ENCODE peak calls at places on chromosomes 12 and 14, in five cellular contexts. X is PC-3; U is activated naive CD8-positive, alpha-beta T cell treated with anti-CD3 and anti-CD28 coated beads, Interleukin-2, amount 50 U/mL, for 16 hours; P is NCI-H2081; C is activated gamma-delta T cell treated with Interleukin-2 at 50 U/mL for 16 hours. J is an unnamed sample.
A peak's percentile ranks its signal among the peaks of the same experiment; 100 is the strongest.

GRCh38 chr14:32352631-32353030 is 23.5 kb downstream of the AKAP6 start:
- DNase-seq in X (no peak), U (no peak), P (no peak), C (no peak), J (no peak)

GRCh38 chr12:4443616-4444015 is 2.0 kb downstream of the FGF6 start:
- DNase-seq in X (no peak), U (no peak), P (no peak), C (no peak), J (no peak)

GRCh38 chr14:67618617-67619063 is 1.1 kb upstream of the ARG2 start:
- DNase-seq in X (peak; percentile 80), U (no peak), P (peak; percentile 61), C (no peak), J (no peak)

GRCh38 chr14:63286071-63286470 is 32.7 kb downstream of the GPHB5 start:
- DNase-seq in X (no peak), U (no peak), P (peak; percentile 98), C (no peak), J (no peak)

GRCh38 chr12:94874986-94875312 is 128.5 kb downstream of the NDUFA12 start:
- DNase-seq in X (peak; percentile 14), U (no peak), P (no peak), C (no peak), J (no peak)

GRCh38 chr14:55301722-55302121 is 30.5 kb downstream of the FBXO34 start:
- DNase-seq in X (peak; percentile 64), U (no peak), P (no peak), C (no peak), J (no peak)

GRCh38 chr12:115646210-115646609 is 631.3 kb downstream of the MED13L start:
- DNase-seq in X (no peak), U (no peak), P (no peak), C (no peak), J (no peak)

GRCh38 chr14:88551936-88552565 is 2.8 kb downstream of the PTPN21 start:
- DNase-seq in X (peak; percentile 20), U (no peak), P (no peak), C (no peak), J (no peak)

GRCh38 chr12:42987216-42987631 is 397.7 kb upstream of the PRICKLE1 start:
- DNase-seq in X (no peak), U (no peak), P (peak; percentile 79), C (no peak), J (no peak)

GRCh38 chr14:75063013-75063412 is 811 bp downstream of the ACYP1 start:
- DNase-seq in X (no peak), U (no peak), P (no peak), C (no peak), J (no peak)

GRCh38 chr12:57614948-57615500 is 3.8 kb downstream of the ARHGEF25 start:
- DNase-seq in X (no peak), U (no peak), P (no peak), C (no peak), J (no peak)

GRCh38 chr14:100155049-100155621 is 4.3 kb downstream of the DEGS2 start:
- DNase-seq in X (peak; percentile 64), U (no peak), P (peak; percentile 28), C (no peak), J (no peak)

GRCh38 chr14:67722293-67722692 is 20.6 kb downstream of the RDH12 start:
- DNase-seq in X (no peak), U (no peak), P (no peak), C (no peak), J (no peak)

GRCh38 chr14:71471604-71472003 is 460.6 kb upstream of the RGS6 start:
- DNase-seq in X (no peak), U (no peak), P (no peak), C (no peak), J (no peak)

GRCh38 chr12:52209321-52209720 is 17.5 kb upstream of the KRT80 start:
- DNase-seq in X (no peak), U (no peak), P (no peak), C (no peak), J (no peak)

GRCh38 chr12:79997115-79997805 is 62.4 kb upstream of the PPP1R12A start:
- DNase-seq in X (no peak), U (no peak), P (no peak), C (no peak), J (no peak)

GRCh38 chr12:87856-88255 is 21.3 kb downstream of the IQSEC3 start:
- DNase-seq in X (no peak), U (no peak), P (no peak), C (no peak), J (no peak)

GRCh38 chr12:38151991-38152700 is 164.4 kb upstream of the ALG10B start:
- DNase-seq in X (no peak), U (no peak), P (no peak), C (no peak), J (no peak)

GRCh38 chr12:30908389-30909087 is 18.0 kb upstream of the TSPAN11 start:
- DNase-seq in X (peak; percentile 18), U (no peak), P (peak; percentile 15), C (no peak), J (no peak)

GRCh38 chr12:7282844-7283243 is 21.0 kb upstream of the ACSM4 start:
- DNase-seq in X (no peak), U (no peak), P (no peak), C (no peak), J (no peak)

GRCh38 chr14:85079842-85080741 is 449.9 kb upstream of the FLRT2 start:
- DNase-seq in X (no peak), U (no peak), P (no peak), C (no peak), J (no peak)

GRCh38 chr12:97713217-97713616 is 250.6 kb downstream of the RMST start:
- DNase-seq in X (no peak), U (no peak), P (peak; percentile 61), C (no peak), J (no peak)

GRCh38 chr12:67853204-67853603 is 136.0 kb upstream of the IFNG-AS1 start:
- DNase-seq in X (no peak), U (no peak), P (no peak), C (no peak), J (no peak)